ENCODE peak calls at places on chromosomes 5 and 9, in five cellular contexts. One of them, this sample, is unnamed.

GRCh38 chr5:173557123-173557903 is 59.1 kb downstream of the BOD1 start:
- DNase-seq in heart left ventricle: no peak
- DNase-seq in fibroblast of mammary gland: no peak
- DNase-seq in psoas muscle: no peak
- DNase-seq in heart right ventricle: no peak
- DNase-seq in this sample: no peak

GRCh38 chr9:27614551-27614950 is 41.3 kb upstream of the C9orf72 start:
- DNase-seq in heart left ventricle: no peak
- DNase-seq in fibroblast of mammary gland: no peak
- DNase-seq in psoas muscle: no peak
- DNase-seq in heart right ventricle: no peak
- DNase-seq in this sample: no peak

GRCh38 chr5:80172067-80172690 is 83.7 kb downstream of the SERINC5 start:
- DNase-seq in heart left ventricle: no peak
- DNase-seq in fibroblast of mammary gland: peak; percentile 15
- DNase-seq in psoas muscle: no peak
- DNase-seq in heart right ventricle: no peak
- DNase-seq in this sample: no peak

GRCh38 chr9:127806871-127807270 is 4.2 kb downstream of the FPGS start:
- DNase-seq in heart left ventricle: no peak
- DNase-seq in fibroblast of mammary gland: no peak
- DNase-seq in psoas muscle: no peak
- DNase-seq in heart right ventricle: no peak
- DNase-seq in this sample: no peak

GRCh38 chr5:121982500-121983261 is 20.9 kb downstream of the SRFBP1 start:
- DNase-seq in heart left ventricle: no peak
- DNase-seq in fibroblast of mammary gland: peak; percentile 24
- DNase-seq in psoas muscle: no peak
- DNase-seq in heart right ventricle: no peak
- DNase-seq in this sample: no peak

GRCh38 chr9:72960446-72960845 is 7.6 kb upstream of the ALDH1A1 start:
- DNase-seq in heart left ventricle: no peak
- DNase-seq in fibroblast of mammary gland: peak; percentile 7
- DNase-seq in psoas muscle: no peak
- DNase-seq in heart right ventricle: no peak
- DNase-seq in this sample: no peak

GRCh38 chr5:93929146-93929545 is 187.7 kb upstream of the POU5F2 start:
- DNase-seq in heart left ventricle: no peak
- DNase-seq in fibroblast of mammary gland: peak; percentile 52
- DNase-seq in psoas muscle: no peak
- DNase-seq in heart right ventricle: no peak
- DNase-seq in this sample: no peak

GRCh38 chr5:145499483-145499882 is 335.7 kb downstream of the PRELID2 start:
- DNase-seq in heart left ventricle: no peak
- DNase-seq in fibroblast of mammary gland: peak; percentile 20
- DNase-seq in psoas muscle: no peak
- DNase-seq in heart right ventricle: no peak
- DNase-seq in this sample: no peak

GRCh38 chr9:133355881-133356357 is 368 bp downstream of the SURF1 start:
- DNase-seq in heart left ventricle: no peak
- DNase-seq in fibroblast of mammary gland: no peak
- DNase-seq in psoas muscle: no peak
- DNase-seq in heart right ventricle: no peak
- DNase-seq in this sample: no peak
- TF ChIP-seq CTCF in heart left ventricle: no peak
- TF ChIP-seq CTCF in fibroblast of mammary gland: no peak
- TF ChIP-seq CTCF in psoas muscle: no peak
- TF ChIP-seq CTCF in heart right ventricle: no peak
- TF ChIP-seq CTCF in this sample: no peak

GRCh38 chr9:98848450-98849149 is 41.1 kb downstream of the GALNT12 start:
- DNase-seq in heart left ventricle: peak; percentile 95
- DNase-seq in fibroblast of mammary gland: peak; percentile 88
- DNase-seq in psoas muscle: peak; percentile 87
- DNase-seq in heart right ventricle: peak; percentile 89
- DNase-seq in this sample: peak; percentile 87
- H3K4me3 ChIP-seq in heart left ventricle: peak overlapping the region; percentile 45
- H3K4me3 ChIP-seq in fibroblast of mammary gland: no peak overlapping the region
- H3K4me3 ChIP-seq in psoas muscle: peak overlapping the region; percentile 56
- H3K4me3 ChIP-seq in heart right ventricle: peak overlapping the region; percentile 16
- H3K4me3 ChIP-seq in this sample: no peak overlapping the region

GRCh38 chr5:39948867-39949468 is 524.2 kb upstream of the DAB2 start:
- DNase-seq in heart left ventricle: no peak
- DNase-seq in fibroblast of mammary gland: peak; percentile 78
- DNase-seq in psoas muscle: no peak
- DNase-seq in heart right ventricle: peak; percentile 64
- DNase-seq in this sample: peak; percentile 58
- TF ChIP-seq CTCF in heart left ventricle: peak; percentile 43
- TF ChIP-seq CTCF in fibroblast of mammary gland: peak; percentile 76
- TF ChIP-seq CTCF in psoas muscle: peak; percentile 67
- TF ChIP-seq CTCF in heart right ventricle: peak; percentile 77
- TF ChIP-seq CTCF in this sample: peak; percentile 58

DNA sequence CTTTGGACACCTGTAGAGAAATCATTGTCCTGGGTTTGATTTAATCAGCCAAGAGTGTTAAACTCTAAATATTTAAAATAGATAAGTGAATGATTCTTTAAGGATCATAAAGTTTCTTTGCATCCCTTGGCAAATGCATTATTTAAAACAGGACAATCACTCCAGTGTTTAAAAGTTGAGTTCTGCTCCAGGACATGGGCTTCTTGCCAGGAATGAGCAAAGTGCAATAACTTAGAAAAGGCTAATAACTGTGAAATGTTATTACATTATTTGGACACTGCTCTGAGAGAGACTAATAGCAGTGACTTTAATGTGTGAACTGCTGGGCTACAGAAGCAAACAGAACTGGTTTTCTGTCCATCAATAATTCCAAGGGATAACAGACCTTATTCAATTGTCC is 283.3 kb downstream of the GABRB2 start:
- DNase-seq in heart left ventricle: no peak
- DNase-seq in fibroblast of mammary gland: no peak
- DNase-seq in psoas muscle: no peak
- DNase-seq in heart right ventricle: no peak
- DNase-seq in this sample: no peak
- H3K4me3 ChIP-seq in heart left ventricle: no peak overlapping the region
- H3K4me3 ChIP-seq in fibroblast of mammary gland: no peak overlapping the region
- H3K4me3 ChIP-seq in psoas muscle: no peak overlapping the region
- H3K4me3 ChIP-seq in heart right ventricle: no peak overlapping the region
- H3K4me3 ChIP-seq in this sample: no peak overlapping the region